ENCODE peak calls at places on chromosomes 1 and 21, in seven cellular contexts. O, T, L, Y, H, P and M are unnamed samples.
A peak's percentile ranks its signal among the peaks of the same experiment; 100 is the strongest.

GRCh38 chr1:231971397-231972233 is 345.0 kb downstream of the DISC1 start:
- DNase-seq in O (no peak), T (peak; percentile 10), L (no peak), Y (no peak), H (peak; percentile 89), P (no peak), M (peak; percentile 55)

GRCh38 chr1:3787745-3788605 is 8.3 kb downstream of the LRRC47 start:
- DNase-seq in O (no peak), T (no peak), L (no peak), Y (no peak), H (no peak), P (no peak), M (peak; percentile 59)

GRCh38 chr1:182197555-182197954 is 136.0 kb upstream of the ZNF648 start:
- DNase-seq in O (no peak), T (peak; percentile 78), L (no peak), Y (no peak), H (no peak), P (peak; percentile 80), M (no peak)

GRCh38 chr1:223765036-223765718 is 52.8 kb downstream of the CAPN2 start:
- DNase-seq in O (no peak), T (no peak), L (no peak), Y (no peak), H (peak; percentile 61), P (no peak), M (peak; percentile 61)

GRCh38 chr21:43703068-43703880 is 15.7 kb upstream of the PDXK start:
- DNase-seq in O (peak; percentile 64), T (peak; percentile 79), L (no peak), Y (no peak), H (peak; percentile 74), P (no peak), M (peak; percentile 79)

GRCh38 chr1:111271464-111271801 is 19.2 kb upstream of the CHIA start:
- DNase-seq in O (no peak), T (no peak), L (no peak), Y (no peak), H (no peak), P (no peak), M (no peak)

GRCh38 chr1:2597441-2598328 is 11.1 kb downstream of the PRXL2B start:
- DNase-seq in O (no peak), T (no peak), L (peak; percentile 13), Y (no peak), H (no peak), P (no peak), M (peak; percentile 47)

GRCh38 chr1:178533547-178533946 is 20.6 kb downstream of the TEX35 start:
- DNase-seq in O (no peak), T (no peak), L (no peak), Y (no peak), H (no peak), P (no peak), M (no peak)

GRCh38 chr1:117757668-117758067 is 151.8 kb downstream of the TENT5C start:
- DNase-seq in O (no peak), T (peak; percentile 95), L (no peak), Y (no peak), H (peak; percentile 57), P (no peak), M (no peak)

DNA sequence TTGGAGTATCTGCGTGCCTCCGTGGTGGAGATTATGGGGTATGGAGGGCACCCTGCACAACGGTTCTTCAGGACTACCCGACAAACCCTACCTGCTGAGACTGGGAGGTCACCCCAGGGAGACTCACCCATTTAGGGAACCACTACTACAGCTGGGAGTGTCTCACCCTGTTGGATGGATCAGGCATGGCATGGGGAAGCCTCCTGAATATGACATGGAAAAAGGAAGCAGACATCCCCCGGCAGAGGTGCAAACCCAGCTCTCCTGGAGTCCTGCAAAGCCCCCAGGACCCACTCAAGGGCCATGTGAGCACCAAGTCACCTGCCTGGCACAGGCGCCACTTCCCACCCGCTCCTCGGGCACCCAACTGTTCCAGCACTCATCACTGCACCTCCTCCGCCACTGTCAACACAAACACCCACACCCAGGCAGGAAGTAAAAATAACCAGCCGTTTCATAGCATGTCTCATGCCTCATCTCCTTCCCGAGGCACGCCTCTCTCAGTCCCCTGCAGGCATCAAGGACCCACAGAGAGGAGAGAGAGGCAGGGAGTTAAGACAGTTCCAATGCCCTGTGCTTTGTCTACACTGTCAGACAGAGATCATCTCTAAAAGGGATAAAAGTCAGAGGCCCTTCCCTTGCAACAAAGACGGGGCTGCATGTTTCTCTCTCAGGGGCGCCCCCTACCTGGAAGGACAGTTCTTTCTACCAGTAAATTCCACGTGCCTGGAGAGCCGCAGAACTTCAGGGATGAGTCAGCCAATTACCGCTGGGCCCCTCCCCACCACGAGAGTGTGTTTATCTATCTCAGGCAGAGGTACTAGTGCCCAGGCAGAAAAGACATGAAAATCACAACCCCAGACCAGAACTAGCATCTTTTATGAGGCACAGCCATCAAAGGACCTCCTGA is 150.1 kb upstream of the SOD1 start:
- DNase-seq in O (no peak), T (peak; percentile 32), L (no peak), Y (peak; percentile 45), H (peak; percentile 41), P (no peak), M (no peak)
- TF ChIP-seq CTCF in O (peak; percentile 33), T (peak; percentile 8), L (no peak), Y (no peak), H (no peak), P (no peak), M (peak; percentile 18)

GRCh38 chr1:212119863-212120262 is 84.3 kb downstream of the DTL start:
- DNase-seq in O (no peak), T (no peak), L (no peak), Y (no peak), H (no peak), P (no peak), M (no peak)

GRCh38 chr1:212118872-212119260 is 83.3 kb downstream of the DTL start:
- DNase-seq in O (no peak), T (no peak), L (no peak), Y (no peak), H (no peak), P (no peak), M (no peak)

GRCh38 chr1:212119397-212119837 is 83.9 kb downstream of the DTL start:
- DNase-seq in O (peak; percentile 9), T (no peak), L (no peak), Y (no peak), H (no peak), P (no peak), M (peak; percentile 58)

GRCh38 chr1:212124891-212125582 is 89.5 kb downstream of the DTL start:
- DNase-seq in O (no peak), T (no peak), L (no peak), Y (no peak), H (no peak), P (no peak), M (peak; percentile 69)

GRCh38 chr1:212121772-212122171 is 86.2 kb downstream of the DTL start:
- DNase-seq in O (no peak), T (no peak), L (no peak), Y (no peak), H (no peak), P (no peak), M (no peak)
- TF ChIP-seq CTCF in O (no peak), T (no peak), L (no peak), Y (no peak), H (no peak), P (no peak), M (no peak)

DNA sequence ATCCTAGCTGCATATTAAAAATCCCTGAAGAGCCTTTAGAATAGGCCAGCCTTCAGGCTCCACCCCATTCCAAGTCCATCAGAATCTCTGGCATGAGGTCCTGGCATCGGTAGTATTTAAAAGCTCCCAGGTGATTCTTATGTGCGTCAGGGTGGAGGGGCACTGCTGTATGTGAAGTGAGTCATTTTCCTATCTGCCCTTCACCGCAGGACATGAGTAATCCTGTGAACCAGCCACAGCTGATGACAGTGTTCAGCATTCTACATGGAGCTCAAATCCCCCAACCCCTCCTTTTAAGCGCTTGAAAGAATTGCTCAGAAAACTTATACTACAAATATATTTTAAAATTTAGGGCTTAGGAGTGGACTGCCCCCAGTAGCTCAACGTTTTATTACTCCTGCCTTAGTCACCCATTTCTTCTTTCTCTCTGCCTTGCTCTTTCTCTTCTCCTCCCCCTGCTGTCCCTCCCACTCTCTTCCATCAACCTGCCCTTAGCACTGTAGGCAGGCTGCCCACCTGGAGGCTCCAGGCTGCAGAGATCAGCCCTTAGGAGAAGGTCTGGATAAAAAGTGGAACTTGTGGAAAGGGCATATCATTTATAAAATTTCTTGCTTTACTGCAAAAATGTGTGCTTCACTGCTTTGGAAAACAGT is 73.8 kb upstream of the ZNF281 start:
- DNase-seq in O (peak; percentile 8), T (peak; percentile 99), L (no peak), Y (peak; percentile 76), H (peak; percentile 100), P (no peak), M (peak; percentile 96)
- TF ChIP-seq CTCF in O (no peak), T (no peak), L (no peak), Y (no peak), H (no peak), P (no peak), M (no peak)

GRCh38 chr1:33147997-33148314 is 33.9 kb downstream of the TRIM62 start:
- DNase-seq in O (no peak), T (peak; percentile 63), L (no peak), Y (no peak), H (no peak), P (no peak), M (peak; percentile 90)
- TF ChIP-seq CTCF in O (peak; percentile 60), T (peak; percentile 63), L (no peak), Y (no peak), H (peak; percentile 52), P (no peak), M (peak; percentile 68)

DNA sequence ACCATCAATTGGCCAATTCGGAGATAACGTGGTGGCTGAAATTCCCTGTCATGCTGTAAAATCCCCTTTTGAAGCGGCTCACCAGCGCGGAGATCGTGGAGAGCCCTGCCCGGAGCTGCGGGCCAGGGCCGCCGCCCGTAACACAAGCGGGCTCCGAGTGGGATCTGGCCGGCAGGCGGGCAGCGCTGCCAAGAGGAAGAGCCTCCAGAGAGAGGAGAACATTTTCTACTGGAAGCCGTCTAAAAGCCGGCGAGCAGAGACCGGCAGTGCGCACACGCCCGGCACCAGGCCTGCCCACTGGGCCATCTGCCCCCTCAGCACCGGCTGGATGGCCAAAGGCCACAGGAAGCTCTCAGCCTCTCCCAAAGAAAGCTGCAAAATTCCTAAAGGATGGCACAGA is 15.5 kb downstream of the SSBP3 start:
- DNase-seq in O (no peak), T (peak; percentile 10), L (no peak), Y (no peak), H (no peak), P (no peak), M (no peak)
- TF ChIP-seq CTCF in O (no peak), T (no peak), L (no peak), Y (no peak), H (no peak), P (no peak), M (no peak)

GRCh38 chr1:225004396-225004795 is 74.9 kb downstream of the DNAH14 start:
- DNase-seq in O (no peak), T (no peak), L (no peak), Y (no peak), H (no peak), P (no peak), M (no peak)
- TF ChIP-seq CTCF in O (peak; percentile 9), T (peak; percentile 33), L (no peak), Y (no peak), H (no peak), P (no peak), M (peak; percentile 31)